ENCODE peak calls at places on chromosomes 5 and 9, in five cellular contexts. U is IMR-90, G is GM23248, Z is heart left ventricle, T is HCT116. I is an unnamed sample.

GRCh38 chr5:98656106-98656795 is 117.2 kb upstream of the RGMB start:
- DNase-seq in U (peak), G (peak), Z (no peak), T (no peak), I (no peak)

GRCh38 chr9:72477862-72478564 is 43.4 kb upstream of the TMC1 start:
- DNase-seq in U (peak), G (peak), Z (no peak), T (peak), I (no peak)

GRCh38 chr5:108670591-108671335 is 76.9 kb upstream of the FER start:
- DNase-seq in U (no peak), G (no peak), Z (no peak), T (no peak), I (peak)

GRCh38 chr5:3845249-3845648 is 249.6 kb downstream of the IRX1 start:
- DNase-seq in U (no peak), G (no peak), Z (no peak), T (no peak), I (no peak)

GRCh38 chr5:154485850-154486426 is 7.9 kb upstream of the HAND1 start:
- DNase-seq in U (no peak), G (no peak), Z (no peak), T (no peak), I (no peak)

GRCh38 chr9:136901516-136902258 is 15.4 kb downstream of the TRAF2 start:
- DNase-seq in U (peak), G (peak), Z (no peak), T (peak), I (no peak)

GRCh38 chr5:130237721-130238120 is 333.5 kb downstream of the CHSY3 start:
- DNase-seq in U (no peak), G (no peak), Z (no peak), T (no peak), I (no peak)

GRCh38 chr9:95506438-95506691 is 10.4 kb downstream of the PTCH1 start:
- DNase-seq in U (peak), G (peak), Z (no peak), T (no peak), I (peak)

GRCh38 chr9:113343732-113344231 is 3.7 kb upstream of the WDR31 start:
- DNase-seq in U (no peak), G (peak), Z (peak), T (no peak), I (peak)

GRCh38 chr9:93978498-93978897 is 23.3 kb upstream of the BARX1 start:
- DNase-seq in U (no peak), G (peak), Z (no peak), T (no peak), I (no peak)

GRCh38 chr9:136085815-136086212 is 9.3 kb downstream of the NACC2 start:
- DNase-seq in U (no peak), G (no peak), Z (peak), T (no peak), I (peak)

GRCh38 chr5:121573844-121574243 is 277.8 kb upstream of the FTMT start:
- DNase-seq in U (no peak), G (no peak), Z (no peak), T (no peak), I (no peak)

GRCh38 chr5:342501-343460 is 21.3 kb downstream of the AHRR start:
- DNase-seq in U (no peak), G (peak), Z (no peak), T (no peak), I (no peak)

GRCh38 chr9:123687246-123687721 is 242.6 kb downstream of the DENND1A start:
- DNase-seq in U (no peak), G (no peak), Z (no peak), T (no peak), I (no peak)

GRCh38 chr9:83238871-83239624 is 176.1 kb upstream of the RASEF start:
- DNase-seq in U (no peak), G (no peak), Z (no peak), T (no peak), I (no peak)

GRCh38 chr9:96450613-96451544 is 910 bp downstream of the HABP4 start:
- DNase-seq in U (peak), G (peak), Z (peak), T (no peak), I (peak)

GRCh38 chr9:3708751-3709150 is 182.9 kb upstream of the RFX3 start:
- DNase-seq in U (peak), G (peak), Z (no peak), T (no peak), I (no peak)

GRCh38 chr9:38068866-38069628 is at the start of gene SHB:
- DNase-seq in U (peak), G (peak), Z (peak), T (no peak), I (peak)

GRCh38 chr9:133162802-133163558 is 734 bp downstream of the GBGT1 start:
- DNase-seq in U (no peak), G (peak), Z (peak), T (no peak), I (no peak)
- H3K27ac ChIP-seq in U (no peak), G (no peak), Z (peak), T (no peak), I (no peak)

DNA sequence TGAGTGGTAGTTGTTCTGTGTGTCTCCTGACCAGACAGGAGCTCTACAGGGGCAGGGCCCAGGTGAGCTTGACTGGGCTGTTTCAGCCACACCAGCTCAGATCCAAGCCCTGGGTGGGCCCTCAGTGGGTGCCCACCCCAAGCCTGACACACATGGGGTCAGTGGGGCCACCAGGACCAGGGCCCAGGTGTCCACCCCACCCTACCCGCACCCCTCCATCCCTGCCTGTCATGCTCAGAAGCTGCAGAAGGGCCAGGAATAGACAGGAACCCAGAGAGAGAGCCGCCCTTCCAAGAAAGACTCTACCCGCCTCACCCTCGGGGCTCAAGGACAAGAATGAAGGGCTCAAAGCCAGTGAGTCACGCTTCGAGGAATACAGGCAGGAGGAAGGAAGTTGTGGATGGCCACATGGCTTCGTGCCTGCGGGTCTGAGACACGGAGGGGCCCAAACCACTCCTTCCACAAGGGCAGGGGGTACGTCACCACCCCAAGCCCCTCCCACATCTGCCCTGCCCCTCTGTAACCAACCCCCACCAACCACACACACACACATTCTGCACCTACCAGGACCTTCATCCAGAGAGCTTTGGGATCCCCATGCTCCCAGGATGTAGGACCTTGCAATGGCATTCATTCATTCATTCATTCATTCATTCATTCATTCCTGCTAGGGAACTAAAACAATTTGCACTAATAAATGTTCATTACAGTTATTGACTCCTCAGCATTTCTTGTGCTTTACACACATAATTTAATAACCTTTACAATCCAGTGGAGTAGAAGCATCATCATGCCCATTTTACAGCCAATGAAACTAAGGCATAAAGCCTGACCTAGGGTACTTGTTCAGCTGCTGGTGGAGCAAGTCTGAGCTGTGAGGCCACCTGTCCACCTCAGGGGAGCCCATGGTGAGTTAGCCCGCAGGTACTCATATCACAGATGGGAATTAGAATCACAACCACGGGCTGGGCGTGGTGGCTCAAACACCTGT is 56.0 kb upstream of the STXBP1 start:
- DNase-seq in U (peak), G (peak), Z (no peak), T (peak), I (no peak)
- H3K27ac ChIP-seq in U (peak), G (peak), Z (no peak), T (peak), I (no peak)

DNA sequence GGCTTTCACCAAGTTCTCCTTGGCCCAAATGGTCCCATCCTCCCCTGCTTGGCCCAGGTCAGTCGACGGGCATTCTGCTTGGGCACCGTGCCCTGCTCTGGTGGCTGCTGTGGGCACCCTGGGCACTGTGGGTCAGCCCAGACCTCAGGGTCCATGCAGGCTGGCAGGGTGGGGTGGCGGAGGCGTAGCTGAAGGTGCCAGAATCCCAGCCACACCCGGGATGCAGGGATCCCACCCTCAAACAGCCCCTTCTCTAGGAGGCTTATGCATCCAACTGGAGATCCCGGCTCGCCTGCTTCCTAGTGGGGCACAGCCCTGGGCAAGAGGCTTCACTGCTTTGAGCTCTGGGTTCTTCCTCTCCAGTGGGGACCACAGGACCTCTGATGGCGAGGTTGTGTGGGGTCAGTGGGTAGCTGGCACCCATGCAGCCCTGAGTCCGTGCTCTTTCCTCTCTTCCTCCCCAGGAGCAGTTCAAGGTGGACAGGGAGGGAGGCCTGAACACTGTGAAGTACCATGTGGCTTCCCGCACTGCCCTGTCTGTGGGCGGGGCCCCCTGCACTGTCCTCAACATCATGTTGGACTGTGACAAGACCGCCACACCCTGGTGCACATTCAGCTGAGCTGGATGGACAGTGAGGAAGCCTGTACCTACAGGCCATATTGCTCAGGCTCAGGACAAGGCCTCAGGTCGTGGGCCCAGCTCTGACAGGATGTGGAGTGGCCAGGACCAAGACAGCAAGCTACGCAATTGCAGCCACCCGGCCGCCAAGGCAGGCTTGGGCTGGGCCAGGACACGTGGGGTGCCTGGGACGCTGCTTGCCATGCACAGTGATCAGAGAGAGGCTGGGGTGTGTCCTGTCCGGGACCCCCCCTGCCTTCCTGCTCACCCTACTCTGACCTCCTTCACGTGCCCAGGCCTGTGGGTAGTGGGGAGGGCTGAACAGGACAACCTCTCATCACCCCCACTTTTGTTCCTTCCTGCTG is 9.4 kb downstream of the B4GALT7 start:
- DNase-seq in U (no peak), G (no peak), Z (no peak), T (no peak), I (no peak)
- H3K27ac ChIP-seq in U (no peak), G (no peak), Z (no peak), T (no peak), I (no peak)

DNA sequence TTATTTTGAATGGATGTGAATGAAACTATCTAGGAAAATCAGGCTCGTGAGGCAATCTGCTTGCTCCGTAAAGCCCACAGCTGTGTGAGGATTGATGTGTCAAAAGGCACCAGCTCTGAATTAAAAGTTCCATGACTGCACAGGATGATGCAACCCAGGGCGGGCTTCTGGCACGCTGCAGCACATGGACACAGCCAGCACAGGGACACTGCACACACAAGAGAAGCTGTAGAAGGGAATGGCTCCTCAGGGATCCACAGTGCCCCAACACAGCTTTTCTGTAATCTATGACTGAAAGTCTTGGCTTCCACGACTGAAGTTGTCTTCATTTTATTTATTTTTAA is 151.0 kb downstream of the GCNT1 start:
- DNase-seq in U (peak), G (peak), Z (peak), T (no peak), I (no peak)
- H3K27ac ChIP-seq in U (no peak), G (no peak), Z (no peak), T (no peak), I (no peak)

DNA sequence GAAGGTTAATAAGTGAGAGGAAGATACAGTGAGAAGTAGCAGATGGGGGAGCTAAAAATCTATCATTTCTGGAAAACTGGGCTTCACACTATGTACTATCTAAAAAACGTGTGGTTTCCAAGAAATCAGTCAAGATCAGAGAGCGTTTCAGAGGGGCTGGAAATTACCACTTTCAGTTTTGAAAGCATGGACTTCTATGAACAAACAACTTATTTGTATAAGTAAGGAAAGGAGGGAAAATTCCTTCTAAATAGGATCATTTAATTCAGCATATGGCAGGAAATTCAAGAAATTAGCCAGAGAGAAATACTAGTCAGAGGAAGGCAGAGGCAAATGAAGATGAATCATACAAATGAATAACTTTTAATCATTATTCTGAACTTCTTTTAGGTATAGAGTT is 11.3 kb downstream of the TNC start:
- DNase-seq in U (peak), G (peak), Z (no peak), T (no peak), I (no peak)
- H3K27ac ChIP-seq in U (no peak), G (peak), Z (no peak), T (no peak), I (no peak)

GRCh38 chr5:157470616-157471015 is 10.6 kb downstream of the NIPAL4 start:
- DNase-seq in U (no peak), G (no peak), Z (no peak), T (no peak), I (no peak)
- H3K27ac ChIP-seq in U (no peak), G (no peak), Z (no peak), T (no peak), I (peak)

DNA sequence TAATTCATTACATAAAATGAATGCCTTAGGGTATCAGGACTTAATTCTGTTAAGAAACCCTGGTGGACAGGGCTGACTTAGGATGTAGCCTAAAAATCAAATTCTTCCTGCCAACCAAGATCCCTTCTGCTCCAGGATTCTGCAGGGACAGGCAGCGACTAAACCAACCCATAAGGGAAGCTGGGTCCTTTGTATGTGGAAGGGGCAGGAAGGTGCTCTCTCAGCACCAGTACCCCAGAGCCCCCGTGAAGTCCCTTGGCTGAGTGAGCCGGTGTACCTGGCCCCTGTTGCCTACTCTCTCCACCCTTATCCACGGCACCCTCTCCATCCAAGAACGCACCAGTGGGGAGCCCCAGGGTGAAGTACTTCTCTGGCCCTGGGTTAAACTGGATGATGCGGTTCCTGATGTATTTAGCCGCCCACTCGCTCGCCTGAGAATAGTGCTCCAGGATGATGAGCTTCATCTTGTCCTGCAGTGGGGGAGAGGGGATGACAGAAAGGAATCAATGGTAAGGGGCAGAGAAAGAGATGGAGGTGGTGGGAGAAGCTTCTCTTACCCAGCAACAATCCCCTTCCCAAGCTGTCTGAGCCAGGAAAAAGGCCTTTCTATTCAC is 1.1 kb downstream of the GNPDA1 start:
- DNase-seq in U (no peak), G (no peak), Z (no peak), T (no peak), I (no peak)
- H3K27ac ChIP-seq in U (no peak), G (no peak), Z (no peak), T (no peak), I (peak)

I was measured in caudate nucleus.